ENCODE peak calls at places on chromosome 22, in ten cellular contexts. One of them, this sample, is unnamed.

GRCh38 chr22:46145361-46145851 is 4.9 kb upstream of the PPARA start:
- DNase-seq in HL-60: no peak
- DNase-seq in cardiac fibroblast: no peak
- DNase-seq in IMR-90: no peak
- DNase-seq in cardiac muscle cell: no peak
- DNase-seq in fibroblast of lung: no peak
- DNase-seq in epithelial cell of esophagus: no peak
- DNase-seq in adrenal gland: no peak
- DNase-seq in pancreas: no peak
- DNase-seq in fibroblast of the aortic adventitia: no peak
- DNase-seq in this sample: no peak

GRCh38 chr22:39205344-39206021 is 39.3 kb downstream of the PDGFB start:
- DNase-seq in epithelial cell of esophagus: peak
- DNase-seq in HL-60: no peak
- DNase-seq in fibroblast of the aortic adventitia: peak
- DNase-seq in fibroblast of lung: peak
- DNase-seq in IMR-90: peak
- DNase-seq in cardiac fibroblast: peak
- DNase-seq in adrenal gland: peak
- DNase-seq in pancreas: no peak
- DNase-seq in cardiac muscle cell: peak
- DNase-seq in this sample: no peak

GRCh38 chr22:46891382-46891951 is 129.0 kb downstream of the TBC1D22A start:
- DNase-seq in epithelial cell of esophagus: no peak
- DNase-seq in IMR-90: no peak
- DNase-seq in fibroblast of the aortic adventitia: no peak
- DNase-seq in adrenal gland: no peak
- DNase-seq in HL-60: no peak
- DNase-seq in cardiac fibroblast: no peak
- DNase-seq in cardiac muscle cell: no peak
- DNase-seq in fibroblast of lung: peak
- DNase-seq in pancreas: no peak
- DNase-seq in this sample: no peak

GRCh38 chr22:39630721-39631120 is 60.2 kb downstream of the CACNA1I start:
- DNase-seq in adrenal gland: no peak
- DNase-seq in cardiac fibroblast: no peak
- DNase-seq in fibroblast of lung: no peak
- DNase-seq in HL-60: no peak
- DNase-seq in cardiac muscle cell: no peak
- DNase-seq in pancreas: no peak
- DNase-seq in epithelial cell of esophagus: no peak
- DNase-seq in IMR-90: no peak
- DNase-seq in fibroblast of the aortic adventitia: no peak
- DNase-seq in this sample: no peak

GRCh38 chr22:44145544-44145943 is 35.2 kb upstream of the PARVG start:
- DNase-seq in IMR-90: no peak
- DNase-seq in fibroblast of the aortic adventitia: no peak
- DNase-seq in adrenal gland: no peak
- DNase-seq in fibroblast of lung: no peak
- DNase-seq in HL-60: no peak
- DNase-seq in cardiac fibroblast: no peak
- DNase-seq in cardiac muscle cell: no peak
- DNase-seq in epithelial cell of esophagus: no peak
- DNase-seq in pancreas: no peak
- DNase-seq in this sample: no peak

GRCh38 chr22:31970490-31971444 is 26.4 kb downstream of the YWHAH start:
- DNase-seq in epithelial cell of esophagus: peak
- DNase-seq in IMR-90: peak
- DNase-seq in HL-60: peak
- DNase-seq in cardiac muscle cell: peak
- DNase-seq in adrenal gland: peak
- DNase-seq in fibroblast of the aortic adventitia: peak
- DNase-seq in cardiac fibroblast: peak
- DNase-seq in fibroblast of lung: peak
- DNase-seq in pancreas: peak
- DNase-seq in this sample: peak

GRCh38 chr22:44603774-44604173 is 98.2 kb upstream of the PRR5 start:
- DNase-seq in fibroblast of lung: no peak
- DNase-seq in HL-60: peak
- DNase-seq in pancreas: no peak
- DNase-seq in adrenal gland: no peak
- DNase-seq in IMR-90: no peak
- DNase-seq in fibroblast of the aortic adventitia: no peak
- DNase-seq in epithelial cell of esophagus: no peak
- DNase-seq in cardiac fibroblast: no peak
- DNase-seq in cardiac muscle cell: peak
- DNase-seq in this sample: no peak

GRCh38 chr22:36587289-36588154 is 58.6 kb upstream of the EIF3D start:
- DNase-seq in IMR-90: peak
- DNase-seq in epithelial cell of esophagus: peak
- DNase-seq in adrenal gland: peak
- DNase-seq in fibroblast of the aortic adventitia: peak
- DNase-seq in cardiac fibroblast: peak
- DNase-seq in HL-60: no peak
- DNase-seq in pancreas: no peak
- DNase-seq in fibroblast of lung: peak
- DNase-seq in cardiac muscle cell: peak
- DNase-seq in this sample: peak

DNA sequence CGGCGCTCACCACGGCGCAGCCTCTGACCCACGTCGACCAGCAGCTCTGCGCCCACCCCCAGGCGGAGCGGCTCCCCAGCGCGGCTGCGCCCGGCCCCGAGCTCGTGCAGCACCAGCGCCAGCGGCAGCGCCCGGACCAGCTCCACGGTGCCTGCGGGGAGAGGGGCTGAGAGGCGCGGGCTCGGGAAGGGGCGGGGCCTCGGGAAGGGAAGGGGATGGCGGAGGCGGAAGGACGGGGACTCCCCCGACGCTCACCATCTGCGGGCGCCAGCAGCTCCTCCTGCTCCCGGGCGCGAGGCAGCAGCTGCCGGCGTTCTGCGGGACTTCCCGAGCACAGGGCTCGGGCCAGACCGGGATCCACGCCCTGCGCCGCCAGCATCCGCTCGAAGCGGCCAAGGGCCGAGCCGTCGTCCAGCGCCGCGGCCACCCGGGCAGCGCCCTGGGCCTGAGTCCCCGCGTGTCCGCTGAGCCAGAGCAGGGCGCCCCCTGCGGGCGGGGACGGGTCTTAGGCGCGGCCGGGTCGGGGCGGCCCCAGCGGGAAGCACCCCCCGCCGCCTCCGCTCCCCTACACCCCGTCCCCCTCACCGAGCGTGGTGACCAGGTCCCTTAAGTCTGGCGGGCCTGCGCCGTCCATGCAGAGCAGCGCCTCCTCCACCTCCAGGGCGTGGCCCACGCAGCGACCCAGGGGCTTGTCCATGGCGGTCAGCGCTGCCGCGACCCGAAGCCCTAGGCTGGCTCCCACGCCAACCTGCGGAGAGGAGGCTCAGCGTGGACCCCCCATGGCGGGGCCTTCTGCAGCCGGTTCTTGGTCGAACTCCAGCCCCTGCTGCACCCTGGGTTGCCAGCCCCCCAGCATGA is 822 bp upstream of the SCO2 start:
- DNase-seq in cardiac fibroblast: peak
- DNase-seq in fibroblast of the aortic adventitia: peak
- DNase-seq in HL-60: peak
- DNase-seq in pancreas: peak
- DNase-seq in IMR-90: peak
- DNase-seq in epithelial cell of esophagus: peak
- DNase-seq in cardiac muscle cell: peak
- DNase-seq in adrenal gland: peak
- DNase-seq in fibroblast of lung: peak
- DNase-seq in this sample: peak
- TF ChIP-seq CTCF in cardiac fibroblast: peak
- TF ChIP-seq CTCF in fibroblast of the aortic adventitia: peak
- TF ChIP-seq CTCF in HL-60: peak
- TF ChIP-seq CTCF in pancreas: peak
- TF ChIP-seq CTCF in IMR-90: peak
- TF ChIP-seq CTCF in epithelial cell of esophagus: peak
- TF ChIP-seq CTCF in cardiac muscle cell: peak
- TF ChIP-seq CTCF in adrenal gland: peak
- TF ChIP-seq CTCF in fibroblast of lung: peak
- TF ChIP-seq CTCF in this sample: peak

GRCh38 chr22:26619510-26619909 is 1.7 kb upstream of the CRYBB1 start:
- DNase-seq in HL-60: no peak
- DNase-seq in cardiac muscle cell: no peak
- DNase-seq in adrenal gland: no peak
- DNase-seq in cardiac fibroblast: no peak
- DNase-seq in epithelial cell of esophagus: no peak
- DNase-seq in pancreas: no peak
- DNase-seq in fibroblast of the aortic adventitia: no peak
- DNase-seq in fibroblast of lung: no peak
- DNase-seq in IMR-90: no peak
- DNase-seq in this sample: no peak

GRCh38 chr22:26616650-26617049 is 1.2 kb downstream of the CRYBB1 start:
- DNase-seq in pancreas: no peak
- DNase-seq in cardiac fibroblast: no peak
- DNase-seq in fibroblast of the aortic adventitia: no peak
- DNase-seq in epithelial cell of esophagus: no peak
- DNase-seq in HL-60: no peak
- DNase-seq in cardiac muscle cell: no peak
- DNase-seq in IMR-90: no peak
- DNase-seq in fibroblast of lung: no peak
- DNase-seq in adrenal gland: no peak
- DNase-seq in this sample: no peak

GRCh38 chr22:26615830-26616435 is 1.9 kb downstream of the CRYBB1 start:
- DNase-seq in HL-60: no peak
- DNase-seq in adrenal gland: no peak
- DNase-seq in fibroblast of lung: no peak
- DNase-seq in pancreas: no peak
- DNase-seq in cardiac fibroblast: no peak
- DNase-seq in IMR-90: no peak
- DNase-seq in epithelial cell of esophagus: no peak
- DNase-seq in cardiac muscle cell: no peak
- DNase-seq in fibroblast of the aortic adventitia: no peak
- DNase-seq in this sample: no peak

GRCh38 chr22:26618487-26618886 is 660 bp upstream of the CRYBB1 start:
- DNase-seq in pancreas: no peak
- DNase-seq in HL-60: no peak
- DNase-seq in adrenal gland: no peak
- DNase-seq in IMR-90: no peak
- DNase-seq in cardiac fibroblast: no peak
- DNase-seq in fibroblast of lung: no peak
- DNase-seq in cardiac muscle cell: no peak
- DNase-seq in epithelial cell of esophagus: no peak
- DNase-seq in fibroblast of the aortic adventitia: no peak
- DNase-seq in this sample: no peak

DNA sequence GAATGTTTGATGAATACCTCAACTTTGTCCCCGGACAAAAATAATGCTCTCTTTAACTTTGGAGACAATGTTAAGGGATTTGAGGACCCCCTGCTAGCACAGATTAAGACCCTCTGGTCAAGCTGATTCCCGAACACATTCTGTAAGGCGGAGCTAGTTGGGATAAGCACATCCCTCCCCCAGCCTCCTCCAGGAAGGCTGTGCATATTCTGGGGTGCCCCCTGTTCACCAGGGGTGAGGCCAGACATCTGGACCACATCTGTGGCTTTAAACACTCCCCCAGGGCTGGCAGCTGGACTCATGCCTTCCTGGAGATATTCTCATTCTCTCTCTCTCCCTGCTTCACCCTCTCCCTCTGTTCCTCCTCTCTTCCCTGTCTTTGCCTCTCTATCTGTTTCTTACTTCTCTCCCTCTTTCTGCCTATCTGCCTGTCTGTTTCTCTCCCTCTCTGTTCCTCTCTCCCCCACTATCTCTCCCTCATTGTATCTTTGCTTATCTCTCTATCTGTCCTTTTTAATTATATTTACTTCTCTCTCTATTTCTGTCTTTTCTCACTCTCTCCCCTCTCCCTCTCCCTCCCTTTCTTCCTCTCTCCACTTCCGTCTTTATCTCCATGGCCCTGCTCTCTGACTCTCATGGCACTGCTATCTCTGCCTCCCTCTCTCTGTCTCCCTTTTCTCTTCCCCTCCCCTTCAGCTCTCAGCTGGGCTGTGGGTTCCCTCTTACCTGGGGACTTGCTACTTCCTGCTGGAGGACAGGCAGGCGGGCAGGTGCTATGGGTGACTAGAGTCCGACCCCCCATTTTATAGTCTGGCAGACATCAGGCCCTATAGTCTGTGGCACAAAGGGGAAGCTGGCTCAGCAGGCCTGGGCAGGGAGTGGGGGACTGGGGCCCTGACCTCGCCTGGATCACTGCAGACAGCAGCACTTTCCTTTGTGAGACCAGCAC is at the start of gene CRYBB1:
- DNase-seq in fibroblast of lung: no peak
- DNase-seq in epithelial cell of esophagus: no peak
- DNase-seq in cardiac fibroblast: peak
- DNase-seq in cardiac muscle cell: peak
- DNase-seq in fibroblast of the aortic adventitia: peak
- DNase-seq in adrenal gland: peak
- DNase-seq in pancreas: no peak
- DNase-seq in HL-60: peak
- DNase-seq in IMR-90: peak
- DNase-seq in this sample: no peak
- H3K4me3 ChIP-seq in fibroblast of lung: no peak
- H3K4me3 ChIP-seq in epithelial cell of esophagus: no peak
- H3K4me3 ChIP-seq in cardiac fibroblast: no peak
- H3K4me3 ChIP-seq in cardiac muscle cell: no peak
- H3K4me3 ChIP-seq in fibroblast of the aortic adventitia: no peak
- H3K4me3 ChIP-seq in adrenal gland: no peak
- H3K4me3 ChIP-seq in pancreas: no peak
- H3K4me3 ChIP-seq in HL-60: no peak
- H3K4me3 ChIP-seq in IMR-90: no peak
- H3K4me3 ChIP-seq in this sample: no peak

DNA sequence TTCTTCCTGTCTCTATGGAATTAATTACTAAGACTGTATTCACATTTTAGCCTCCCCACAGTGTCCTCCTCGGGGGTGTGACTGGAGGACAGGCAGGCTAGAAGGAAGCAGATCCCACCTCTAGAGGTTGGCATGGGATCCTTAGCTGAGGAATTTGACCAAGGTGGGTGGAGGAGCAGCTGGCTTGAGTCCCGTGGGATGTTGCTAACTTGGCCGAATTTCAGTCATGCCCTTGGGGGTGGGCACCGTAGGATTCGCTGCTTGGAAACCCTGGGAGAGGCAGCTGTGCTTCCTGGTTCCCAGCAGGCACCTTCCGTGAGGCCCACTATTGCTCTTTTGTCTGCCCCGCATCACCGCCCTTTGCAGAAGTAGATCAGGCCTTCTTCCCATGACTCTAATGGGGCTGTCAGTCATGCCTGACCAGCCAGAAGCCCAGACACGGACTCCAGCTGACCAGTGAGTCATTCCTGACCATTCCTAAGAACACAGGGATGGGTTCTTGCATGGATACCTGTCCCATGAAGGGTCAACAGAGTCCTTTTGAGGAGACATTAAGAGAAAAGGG is 292.3 kb upstream of the SYN3 start:
- DNase-seq in adrenal gland: no peak
- DNase-seq in HL-60: no peak
- DNase-seq in cardiac muscle cell: no peak
- DNase-seq in IMR-90: no peak
- DNase-seq in epithelial cell of esophagus: no peak
- DNase-seq in fibroblast of the aortic adventitia: no peak
- DNase-seq in cardiac fibroblast: no peak
- DNase-seq in fibroblast of lung: peak
- DNase-seq in pancreas: no peak
- DNase-seq in this sample: no peak
- TF ChIP-seq CTCF in adrenal gland: no peak
- TF ChIP-seq CTCF in HL-60: no peak
- TF ChIP-seq CTCF in cardiac muscle cell: no peak
- TF ChIP-seq CTCF in IMR-90: no peak
- TF ChIP-seq CTCF in epithelial cell of esophagus: no peak
- TF ChIP-seq CTCF in fibroblast of the aortic adventitia: no peak
- TF ChIP-seq CTCF in cardiac fibroblast: no peak
- TF ChIP-seq CTCF in fibroblast of lung: no peak
- TF ChIP-seq CTCF in pancreas: no peak
- TF ChIP-seq CTCF in this sample: no peak

DNA sequence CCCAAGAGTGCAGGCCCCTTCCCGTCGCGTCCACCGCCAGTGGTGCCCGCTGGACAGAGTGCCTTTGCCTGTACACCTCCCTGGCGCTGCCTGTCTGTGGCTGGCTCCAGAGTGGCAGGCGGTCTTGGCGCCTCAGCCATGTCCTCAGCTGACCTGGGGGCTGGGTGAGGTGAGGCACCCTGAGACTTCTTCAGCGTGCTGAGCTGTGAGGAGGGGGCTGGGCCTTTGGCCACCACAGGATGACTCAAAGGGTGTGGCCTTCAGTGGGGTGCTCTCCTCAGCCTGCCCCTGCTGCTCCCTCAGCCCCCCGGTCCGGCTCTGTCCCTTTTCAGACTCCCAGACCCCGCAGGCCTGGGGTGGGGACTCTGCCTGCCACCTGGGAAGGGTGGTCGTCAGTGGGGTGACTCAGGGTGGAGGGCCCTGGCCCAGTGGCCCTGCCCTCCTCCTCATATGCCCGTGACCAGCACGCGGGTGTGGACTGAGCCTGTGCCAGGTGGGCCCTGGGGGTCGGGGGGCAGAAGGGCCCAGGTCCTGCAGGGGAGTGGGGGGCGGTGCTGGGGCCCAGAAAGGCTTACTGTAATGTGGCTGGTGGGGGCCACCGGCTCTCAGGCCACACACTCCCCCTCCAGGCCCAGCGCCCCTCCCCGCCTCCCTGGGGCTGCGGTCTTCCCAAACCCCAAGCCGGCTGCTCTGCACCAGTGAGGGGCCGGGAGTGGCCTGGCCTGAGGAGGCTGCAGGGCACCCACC is 15.9 kb downstream of the CRELD2 start:
- DNase-seq in fibroblast of lung: peak
- DNase-seq in fibroblast of the aortic adventitia: peak
- DNase-seq in cardiac muscle cell: no peak
- DNase-seq in IMR-90: peak
- DNase-seq in pancreas: peak
- DNase-seq in epithelial cell of esophagus: peak
- DNase-seq in adrenal gland: peak
- DNase-seq in cardiac fibroblast: peak
- DNase-seq in HL-60: no peak
- DNase-seq in this sample: no peak
- H3K4me3 ChIP-seq in fibroblast of lung: peak
- H3K4me3 ChIP-seq in fibroblast of the aortic adventitia: peak
- H3K4me3 ChIP-seq in cardiac muscle cell: no peak
- H3K4me3 ChIP-seq in IMR-90: peak
- H3K4me3 ChIP-seq in pancreas: peak
- H3K4me3 ChIP-seq in epithelial cell of esophagus: no peak
- H3K4me3 ChIP-seq in adrenal gland: no peak
- H3K4me3 ChIP-seq in cardiac fibroblast: peak
- H3K4me3 ChIP-seq in HL-60: no peak
- H3K4me3 ChIP-seq in this sample: peak